ENCODE peak calls at places on chromosome 6, in seven cellular contexts. J, L, G, X, V, W and K are unnamed samples.

GRCh38 chr6:13355043-13355945 is 27.0 kb upstream of the TBC1D7 start:
- DNase-seq in J (peak; percentile 94), L (peak; percentile 62), G (no peak), X (no peak), V (peak; percentile 35), W (peak; percentile 80), K (peak; percentile 93)

GRCh38 chr6:3612341-3613041 is 139.0 kb downstream of the PXDC1 start:
- DNase-seq in J (peak; percentile 84), L (no peak), G (no peak), X (no peak), V (no peak), W (no peak), K (peak; percentile 62)

GRCh38 chr6:456358-456857 is 64.9 kb downstream of the IRF4 start:
- DNase-seq in J (no peak), L (no peak), G (no peak), X (no peak), V (no peak), W (no peak), K (no peak)

GRCh38 chr6:69584913-69585729 is 211.7 kb downstream of the LMBRD1 start:
- DNase-seq in J (peak; percentile 27), L (no peak), G (no peak), X (no peak), V (no peak), W (peak; percentile 19), K (no peak)

GRCh38 chr6:9979996-9980395 is 434.9 kb downstream of the TFAP2A start:
- DNase-seq in J (no peak), L (no peak), G (no peak), X (no peak), V (no peak), W (no peak), K (no peak)

GRCh38 chr6:18154507-18155272 is at the start of gene TPMT:
- DNase-seq in J (peak; percentile 8), L (peak; percentile 7), G (peak; percentile 33), X (peak; percentile 99), V (no peak), W (no peak), K (no peak)

GRCh38 chr6:88124925-88125557 is 41.1 kb downstream of the CNR1 start:
- DNase-seq in J (no peak), L (no peak), G (no peak), X (no peak), V (no peak), W (no peak), K (no peak)

GRCh38 chr6:64996301-64996700 is 710.7 kb downstream of the EYS start:
- DNase-seq in J (peak; percentile 0), L (no peak), G (no peak), X (no peak), V (no peak), W (no peak), K (no peak)

GRCh38 chr6:150865406-150866146 is at the start of gene MTHFD1L:
- DNase-seq in J (peak; percentile 82), L (peak; percentile 82), G (peak; percentile 81), X (peak; percentile 83), V (peak; percentile 80), W (peak; percentile 77), K (peak; percentile 86)

GRCh38 chr6:141041596-141042087 is 1091.1 kb upstream of the GJE1 start:
- DNase-seq in J (no peak), L (no peak), G (no peak), X (no peak), V (no peak), W (no peak), K (no peak)

GRCh38 chr6:44409207-44409796 is 21.8 kb downstream of the CDC5L start:
- DNase-seq in J (no peak), L (no peak), G (no peak), X (no peak), V (no peak), W (no peak), K (no peak)

GRCh38 chr6:139498715-139499114 is 124.3 kb upstream of the CITED2 start:
- DNase-seq in J (no peak), L (no peak), G (no peak), X (no peak), V (no peak), W (no peak), K (no peak)

GRCh38 chr6:149012040-149012545 is 265.3 kb downstream of the UST start:
- DNase-seq in J (peak; percentile 92), L (no peak), G (no peak), X (no peak), V (no peak), W (no peak), K (peak; percentile 99)

GRCh38 chr6:112270756-112271155 is 16.4 kb upstream of the LAMA4 start:
- DNase-seq in J (no peak), L (no peak), G (no peak), X (no peak), V (no peak), W (no peak), K (no peak)

GRCh38 chr6:32785781-32786533 is 22.6 kb upstream of the HLA-DQB2 start:
- DNase-seq in J (peak; percentile 41), L (peak; percentile 54), G (no peak), X (no peak), V (peak; percentile 40), W (peak; percentile 58), K (peak; percentile 72)

GRCh38 chr6:143569035-143569434 is 57.5 kb upstream of the FUCA2 start:
- DNase-seq in J (peak; percentile 45), L (no peak), G (no peak), X (no peak), V (no peak), W (no peak), K (peak; percentile 42)

GRCh38 chr6:6565488-6565887 is 23.0 kb upstream of the LY86 start:
- DNase-seq in J (no peak), L (no peak), G (no peak), X (no peak), V (no peak), W (no peak), K (no peak)

GRCh38 chr6:148422085-148422484 is 79.4 kb downstream of the SASH1 start:
- DNase-seq in J (no peak), L (no peak), G (no peak), X (no peak), V (no peak), W (no peak), K (no peak)

GRCh38 chr6:169897601-169898358 is 146.4 kb downstream of the ERMARD start:
- DNase-seq in J (no peak), L (no peak), G (no peak), X (peak; percentile 43), V (no peak), W (no peak), K (no peak)

GRCh38 chr6:55758156-55758942 is 117.0 kb downstream of the BMP5 start:
- DNase-seq in J (peak; percentile 63), L (no peak), G (peak; percentile 24), X (no peak), V (no peak), W (no peak), K (peak; percentile 93)

GRCh38 chr6:112683926-112684325 is 336.8 kb downstream of the RFPL4B start:
- DNase-seq in J (peak; percentile 28), L (no peak), G (no peak), X (no peak), V (no peak), W (no peak), K (peak; percentile 97)

GRCh38 chr6:138514860-138515540 is 15.7 kb upstream of the NHSL1 start:
- DNase-seq in J (no peak), L (peak; percentile 79), G (no peak), X (no peak), V (no peak), W (no peak), K (no peak)

GRCh38 chr6:4162345-4162744 is 27.0 kb upstream of the ECI2 start:
- DNase-seq in J (no peak), L (no peak), G (no peak), X (no peak), V (no peak), W (no peak), K (no peak)

GRCh38 chr6:55617272-55617671 is 38.3 kb upstream of the HMGCLL1 start:
- DNase-seq in J (peak; percentile 42), L (no peak), G (no peak), X (no peak), V (no peak), W (no peak), K (peak; percentile 25)